ENCODE peak calls at places on chromosomes 6 and 20, in nine cellular contexts. V, P, T, Y, O, A, H, C and B are unnamed samples.

GRCh38 chr6:121485359-121485809 is 49.9 kb downstream of the GJA1 start:
- DNase-seq in V (no peak), P (no peak), T (no peak), Y (no peak), O (no peak), A (no peak), H (peak), C (no peak), B (no peak)

GRCh38 chr6:19771753-19772336 is 65.3 kb upstream of the ID4 start:
- DNase-seq in V (no peak), P (peak), T (no peak), Y (no peak), O (no peak), A (no peak), H (peak), C (no peak), B (no peak)

GRCh38 chr6:126040826-126041225 is 54.5 kb downstream of the TRMT11 start:
- DNase-seq in V (no peak), P (peak), T (no peak), Y (peak), O (no peak), A (no peak), H (peak), C (no peak), B (no peak)

GRCh38 chr20:25049261-25050060 is 8.5 kb downstream of the ACSS1 start:
- DNase-seq in V (no peak), P (no peak), T (no peak), Y (peak), O (peak), A (no peak), H (no peak), C (peak), B (no peak)

GRCh38 chr20:47535088-47535487 is 33.4 kb downstream of the NCOA3 start:
- DNase-seq in V (no peak), P (peak), T (no peak), Y (no peak), O (no peak), A (no peak), H (no peak), C (no peak), B (no peak)

GRCh38 chr6:134951494-134952263 is 1.8 kb upstream of the ALDH8A1 start:
- DNase-seq in V (no peak), P (no peak), T (no peak), Y (no peak), O (no peak), A (no peak), H (no peak), C (no peak), B (no peak)

GRCh38 chr6:111950661-111951426 is 77.6 kb upstream of the FYN start:
- DNase-seq in V (peak), P (no peak), T (peak), Y (no peak), O (no peak), A (no peak), H (no peak), C (no peak), B (no peak)

GRCh38 chr6:96626749-96627353 is 63.9 kb downstream of the FHL5 start:
- DNase-seq in V (no peak), P (peak), T (no peak), Y (no peak), O (no peak), A (no peak), H (peak), C (no peak), B (no peak)

GRCh38 chr6:90233994-90234393 is 62.6 kb downstream of the BACH2 start:
- DNase-seq in V (no peak), P (no peak), T (no peak), Y (no peak), O (no peak), A (peak), H (no peak), C (no peak), B (no peak)

GRCh38 chr6:89297695-89298351 is 17.3 kb downstream of the GABRR2 start:
- DNase-seq in V (peak), P (peak), T (no peak), Y (no peak), O (peak), A (peak), H (peak), C (no peak), B (no peak)

GRCh38 chr6:55277628-55278003 is 49.7 kb upstream of the GFRAL start:
- DNase-seq in V (no peak), P (no peak), T (no peak), Y (no peak), O (no peak), A (no peak), H (no peak), C (no peak), B (no peak)

GRCh38 chr6:68760941-68761676 is 126.0 kb downstream of the ADGRB3 start:
- DNase-seq in V (no peak), P (no peak), T (no peak), Y (no peak), O (no peak), A (no peak), H (no peak), C (no peak), B (no peak)

GRCh38 chr6:126103993-126104392 is 117.7 kb downstream of the TRMT11 start:
- DNase-seq in V (no peak), P (no peak), T (no peak), Y (no peak), O (no peak), A (no peak), H (no peak), C (no peak), B (no peak)

GRCh38 chr6:169156108-169156821 is 97.4 kb downstream of the THBS2 start:
- DNase-seq in V (no peak), P (no peak), T (no peak), Y (no peak), O (no peak), A (no peak), H (no peak), C (no peak), B (no peak)

GRCh38 chr6:85797993-85798392 is 155.3 kb upstream of the SYNCRIP start:
- DNase-seq in V (no peak), P (no peak), T (no peak), Y (no peak), O (peak), A (no peak), H (no peak), C (no peak), B (no peak)

GRCh38 chr20:61979701-61980635 is 85.7 kb downstream of the TAF4 start:
- DNase-seq in V (no peak), P (no peak), T (no peak), Y (no peak), O (peak), A (no peak), H (no peak), C (peak), B (no peak)

GRCh38 chr20:49880177-49880576 is 35.2 kb downstream of the SPATA2 start:
- DNase-seq in V (no peak), P (no peak), T (no peak), Y (no peak), O (no peak), A (no peak), H (no peak), C (no peak), B (no peak)

GRCh38 chr20:60565093-60565492 is 606.9 kb downstream of the CDH26 start:
- DNase-seq in V (no peak), P (no peak), T (no peak), Y (no peak), O (no peak), A (no peak), H (no peak), C (no peak), B (no peak)

GRCh38 chr20:36043892-36044515 is 75.6 kb downstream of the CNBD2 start:
- DNase-seq in V (no peak), P (no peak), T (no peak), Y (no peak), O (no peak), A (no peak), H (no peak), C (no peak), B (no peak)

GRCh38 chr20:58433759-58434158 is 44.7 kb downstream of the VAPB start:
- DNase-seq in V (no peak), P (no peak), T (no peak), Y (no peak), O (no peak), A (no peak), H (peak), C (no peak), B (no peak)

GRCh38 chr6:56757585-56757984 is 114.9 kb upstream of the DST start:
- DNase-seq in V (no peak), P (peak), T (no peak), Y (peak), O (no peak), A (no peak), H (peak), C (no peak), B (no peak)

GRCh38 chr6:155270566-155271091 is 6.8 kb downstream of the CLDN20 start:
- DNase-seq in V (no peak), P (no peak), T (no peak), Y (no peak), O (no peak), A (no peak), H (no peak), C (no peak), B (no peak)

GRCh38 chr20:37898301-37899104 is 4.4 kb upstream of the VSTM2L start:
- DNase-seq in V (no peak), P (no peak), T (no peak), Y (no peak), O (no peak), A (no peak), H (peak), C (no peak), B (no peak)

GRCh38 chr20:56429496-56429895 is 17.4 kb downstream of the CASS4 start:
- DNase-seq in V (no peak), P (peak), T (no peak), Y (no peak), O (no peak), A (no peak), H (no peak), C (no peak), B (no peak)

GRCh38 chr6:112665114-112665513 is 318.0 kb downstream of the RFPL4B start:
- DNase-seq in V (no peak), P (no peak), T (no peak), Y (no peak), O (no peak), A (no peak), H (no peak), C (no peak), B (no peak)

GRCh38 chr20:64145458-64146300 is 18.6 kb upstream of the MYT1 start:
- DNase-seq in V (no peak), P (peak), T (no peak), Y (no peak), O (no peak), A (no peak), H (no peak), C (peak), B (no peak)
- TF ChIP-seq CTCF in V (no peak), P (peak), T (no peak), Y (no peak), O (no peak), A (no peak), H (no peak), C (no peak), B (no peak)

DNA sequence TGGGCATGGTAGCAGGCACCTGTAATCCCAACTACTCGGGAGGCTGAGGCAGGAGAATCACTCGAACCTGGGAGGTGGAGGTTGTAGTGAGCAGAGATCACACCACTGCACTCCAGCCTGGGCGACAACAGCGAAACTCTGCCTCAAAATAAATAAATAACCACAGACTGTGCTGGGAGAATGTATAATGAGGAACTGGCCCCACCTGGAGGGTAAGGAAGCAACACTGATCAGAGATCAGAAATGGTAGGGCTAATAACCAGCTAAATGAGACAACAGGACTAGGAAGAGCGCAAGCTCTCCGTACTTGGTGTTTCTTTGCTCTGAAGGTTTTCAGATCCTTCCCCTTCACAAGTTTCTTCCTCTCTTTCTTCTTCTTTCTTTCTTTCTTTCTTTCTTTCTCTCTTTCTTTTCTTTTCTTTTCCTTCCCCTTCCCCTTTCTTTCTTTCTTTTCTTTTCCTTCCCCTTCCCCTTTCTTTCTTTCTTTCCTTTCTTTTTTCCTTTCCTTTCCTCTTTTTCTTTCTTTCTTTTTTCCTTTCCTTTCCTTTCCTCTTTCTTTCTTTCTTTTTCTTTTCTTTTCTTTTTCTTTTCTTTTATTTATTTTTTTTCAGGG is 14.6 kb downstream of the CCM2L start:
- DNase-seq in V (no peak), P (no peak), T (no peak), Y (no peak), O (no peak), A (no peak), H (no peak), C (no peak), B (no peak)
- TF ChIP-seq CTCF in V (no peak), P (no peak), T (no peak), Y (no peak), O (no peak), A (peak), H (no peak), C (no peak), B (no peak)

GRCh38 chr6:2938632-2939083 is 32.7 kb downstream of the SERPINB6 start:
- DNase-seq in V (no peak), P (no peak), T (no peak), Y (peak), O (no peak), A (no peak), H (peak), C (peak), B (no peak)
- TF ChIP-seq CTCF in V (no peak), P (no peak), T (no peak), Y (peak), O (no peak), A (no peak), H (peak), C (no peak), B (no peak)

DNA sequence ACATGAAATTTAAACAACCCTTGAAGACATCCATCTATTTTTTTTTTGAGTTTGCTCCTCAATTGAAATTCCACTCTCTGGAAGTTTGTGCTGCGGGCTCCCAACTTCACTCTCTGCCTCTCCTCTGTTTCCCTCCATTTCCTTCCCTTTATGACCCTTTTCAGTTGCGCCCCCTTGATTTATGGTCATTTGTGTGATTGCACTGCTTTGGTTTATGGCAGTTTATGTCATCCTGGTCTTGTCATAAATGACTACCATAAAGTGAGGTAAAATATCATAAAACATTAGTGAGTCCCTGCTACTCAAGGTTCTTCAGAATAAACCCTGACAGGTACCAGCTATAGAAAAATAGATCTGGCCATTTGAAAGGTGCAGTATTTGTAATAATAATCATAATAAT is 348.3 kb upstream of the ZFP64 start:
- DNase-seq in V (no peak), P (peak), T (no peak), Y (no peak), O (no peak), A (no peak), H (no peak), C (no peak), B (no peak)
- TF ChIP-seq CTCF in V (no peak), P (peak), T (no peak), Y (no peak), O (no peak), A (no peak), H (no peak), C (no peak), B (no peak)

GRCh38 chr6:73548458-73549446 is 27.9 kb upstream of the EEF1A1 start:
- DNase-seq in V (no peak), P (no peak), T (no peak), Y (no peak), O (no peak), A (no peak), H (no peak), C (peak), B (no peak)
- TF ChIP-seq CTCF in V (no peak), P (no peak), T (no peak), Y (no peak), O (no peak), A (no peak), H (no peak), C (no peak), B (no peak)

GRCh38 chr20:42191140-42191860 is 573.1 kb upstream of the CHD6 start:
- DNase-seq in V (no peak), P (no peak), T (no peak), Y (no peak), O (no peak), A (no peak), H (no peak), C (no peak), B (no peak)
- TF ChIP-seq CTCF in V (peak), P (no peak), T (no peak), Y (no peak), O (no peak), A (no peak), H (no peak), C (no peak), B (no peak)

DNA sequence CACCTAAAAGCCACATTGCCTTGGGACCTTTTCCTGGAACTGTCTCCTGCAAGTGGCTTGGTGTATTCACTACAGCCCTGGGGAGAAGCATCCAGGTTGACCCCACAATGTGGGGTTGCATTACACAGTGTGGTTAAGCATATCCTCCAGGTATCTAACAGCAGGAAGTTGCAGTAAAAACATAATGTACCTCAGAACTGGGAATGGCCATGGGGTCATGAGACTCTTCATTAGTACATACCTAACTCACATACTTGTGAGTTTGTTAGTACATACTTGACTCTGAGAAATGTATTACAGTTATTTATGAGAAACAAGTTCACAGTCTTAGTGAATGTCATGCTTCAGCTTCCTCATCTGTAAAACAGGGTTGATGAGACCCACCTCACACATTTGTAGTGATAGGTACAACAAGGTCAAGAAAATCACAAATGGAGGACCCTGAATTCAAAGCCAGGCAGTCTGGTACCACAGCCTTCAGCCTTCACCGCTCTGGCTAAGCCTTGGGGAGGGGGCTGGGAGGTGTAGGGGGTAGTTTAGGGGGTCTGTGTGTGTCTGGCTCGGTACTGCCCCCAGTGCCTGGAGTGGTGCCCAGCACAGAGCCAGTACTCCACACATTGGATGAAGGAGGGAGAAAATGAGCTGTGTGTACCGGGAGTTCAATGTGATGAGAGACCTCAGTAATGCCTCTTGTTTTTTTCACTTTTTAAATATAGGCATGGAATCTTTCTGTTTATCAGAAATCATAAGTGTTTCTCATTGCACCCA is 53.0 kb downstream of the KAT14 start:
- DNase-seq in V (no peak), P (no peak), T (no peak), Y (no peak), O (no peak), A (no peak), H (peak), C (no peak), B (no peak)
- TF ChIP-seq CTCF in V (no peak), P (no peak), T (no peak), Y (no peak), O (no peak), A (no peak), H (no peak), C (no peak), B (no peak)

DNA sequence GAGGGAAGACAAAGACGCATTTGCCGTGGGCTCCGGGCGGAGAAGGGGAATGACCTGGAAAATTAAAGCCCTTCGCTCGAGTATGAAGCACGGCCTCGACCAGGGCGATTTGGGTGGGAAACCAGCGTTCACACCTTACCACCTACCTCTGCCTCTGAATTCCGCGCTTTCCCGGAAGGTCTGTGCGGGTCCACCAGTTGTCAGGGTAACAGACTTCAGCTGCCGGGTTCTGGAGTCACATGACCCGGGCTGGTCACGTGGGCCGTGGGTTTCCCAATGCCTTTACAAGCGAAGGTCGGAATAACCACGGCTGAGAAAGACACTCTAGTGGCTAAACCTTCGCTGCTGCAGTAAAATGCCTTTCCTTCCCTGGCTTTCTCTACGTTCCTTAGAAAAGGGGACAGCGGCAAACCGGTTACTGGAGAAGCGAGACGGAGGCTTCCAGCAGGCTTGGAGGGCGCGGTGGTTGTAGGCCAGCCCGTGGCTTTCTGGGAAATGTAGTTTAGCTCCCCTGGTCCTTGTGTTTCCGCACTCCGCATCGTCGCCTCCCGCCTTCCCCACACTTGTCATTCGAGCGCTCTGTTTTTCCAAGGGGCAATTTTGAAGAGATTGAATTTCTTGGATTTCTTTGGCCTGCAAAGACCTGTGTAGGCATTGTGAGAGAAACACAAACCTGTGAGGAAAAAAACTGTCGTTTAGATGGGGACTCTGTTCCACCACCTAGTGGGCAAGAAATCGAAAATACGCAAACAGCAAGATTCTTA is at the start of gene CEP162:
- DNase-seq in V (peak), P (peak), T (peak), Y (peak), O (peak), A (peak), H (peak), C (peak), B (peak)
- TF ChIP-seq CTCF in V (peak), P (peak), T (peak), Y (peak), O (peak), A (peak), H (peak), C (peak), B (peak)